ENCODE peak calls at places on chromosomes 11 and 22, in seven cellular contexts. Y, T, O, D, G, F and M are unnamed samples.

GRCh38 chr11:132310390-132311375 is 940.3 kb downstream of the NTM start:
- DNase-seq in Y (no peak), T (no peak), O (no peak), D (no peak), G (no peak), F (no peak), M (no peak)

GRCh38 chr22:50705851-50706351 is 32.1 kb upstream of the ACR start:
- DNase-seq in Y (no peak), T (no peak), O (peak; percentile 73), D (no peak), G (no peak), F (no peak), M (no peak)

GRCh38 chr11:41085123-41085522 is 374.3 kb downstream of the LRRC4C start:
- DNase-seq in Y (no peak), T (no peak), O (no peak), D (no peak), G (no peak), F (no peak), M (no peak)

GRCh38 chr11:103625624-103625965 is 410.8 kb upstream of the DDI1 start:
- DNase-seq in Y (no peak), T (no peak), O (no peak), D (no peak), G (no peak), F (peak; percentile 39), M (no peak)

GRCh38 chr22:38461414-38462081 is 6.3 kb upstream of the KDELR3 start:
- DNase-seq in Y (peak; percentile 54), T (peak; percentile 80), O (peak; percentile 91), D (peak; percentile 85), G (peak; percentile 30), F (peak; percentile 51), M (peak; percentile 86)

GRCh38 chr11:118921121-118921928 is 4.4 kb downstream of the BCL9L start:
- DNase-seq in Y (no peak), T (peak; percentile 90), O (peak; percentile 94), D (peak; percentile 21), G (no peak), F (peak; percentile 15), M (peak; percentile 87)

GRCh38 chr11:77287136-77287535 is 14.3 kb downstream of the GDPD4 start:
- DNase-seq in Y (no peak), T (no peak), O (no peak), D (no peak), G (no peak), F (no peak), M (no peak)

GRCh38 chr22:25419247-25420113 is 145.0 kb upstream of the GRK3 start:
- DNase-seq in Y (no peak), T (peak; percentile 20), O (no peak), D (peak; percentile 44), G (no peak), F (no peak), M (no peak)

GRCh38 chr11:110907629-110908028 is 195.4 kb upstream of the ARHGAP20 start:
- DNase-seq in Y (no peak), T (peak; percentile 71), O (no peak), D (no peak), G (no peak), F (peak; percentile 40), M (peak; percentile 56)

GRCh38 chr11:45924036-45924915 is 1.8 kb downstream of the LARGE2 start:
- DNase-seq in Y (no peak), T (no peak), O (peak; percentile 79), D (no peak), G (no peak), F (no peak), M (no peak)